ENCODE peak calls at places on chromosomes 4 and X, in six cellular contexts. One of them, this sample, is unnamed.

GRCh38 chrX:133921764-133922389 is 63.5 kb downstream of the GPC3 start:
- DNase-seq in mesothelial cell of epicardium: no peak
- DNase-seq in GM13976: peak; percentile 14
- DNase-seq in AG10803: peak; percentile 16
- DNase-seq in kidney: no peak
- DNase-seq in astrocyte of the spinal cord: no peak
- DNase-seq in this sample: no peak

GRCh38 chrX:153801646-153802045 is 7.2 kb downstream of the SSR4 start:
- DNase-seq in mesothelial cell of epicardium: no peak
- DNase-seq in astrocyte of the spinal cord: no peak
- DNase-seq in AG10803: no peak
- DNase-seq in kidney: no peak
- DNase-seq in GM13976: no peak
- DNase-seq in this sample: no peak

GRCh38 chr4:145511913-145512522 is 30.4 kb downstream of the SMAD1 start:
- DNase-seq in mesothelial cell of epicardium: no peak
- DNase-seq in kidney: no peak
- DNase-seq in AG10803: peak; percentile 38
- DNase-seq in astrocyte of the spinal cord: no peak
- DNase-seq in GM13976: no peak
- DNase-seq in this sample: no peak

GRCh38 chrX:129433461-129433860 is 89.8 kb downstream of the SMARCA1 start:
- DNase-seq in astrocyte of the spinal cord: no peak
- DNase-seq in mesothelial cell of epicardium: no peak
- DNase-seq in kidney: no peak
- DNase-seq in AG10803: no peak
- DNase-seq in GM13976: no peak
- DNase-seq in this sample: no peak

GRCh38 chr4:42399393-42399792 is 2.1 kb downstream of the SHISA3 start:
- DNase-seq in astrocyte of the spinal cord: no peak
- DNase-seq in AG10803: no peak
- DNase-seq in mesothelial cell of epicardium: no peak
- DNase-seq in kidney: no peak
- DNase-seq in GM13976: no peak
- DNase-seq in this sample: no peak

GRCh38 chr4:99028187-99028586 is 32.7 kb downstream of the METAP1 start:
- DNase-seq in astrocyte of the spinal cord: no peak
- DNase-seq in GM13976: no peak
- DNase-seq in AG10803: peak; percentile 37
- DNase-seq in kidney: no peak
- DNase-seq in mesothelial cell of epicardium: no peak
- DNase-seq in this sample: no peak

GRCh38 chrX:131801066-131801465 is 222.0 kb upstream of the STK26 start:
- DNase-seq in kidney: no peak
- DNase-seq in GM13976: no peak
- DNase-seq in AG10803: no peak
- DNase-seq in mesothelial cell of epicardium: no peak
- DNase-seq in astrocyte of the spinal cord: no peak
- DNase-seq in this sample: no peak

GRCh38 chr4:2867758-2868491 is 24.3 kb downstream of the ADD1 start:
- DNase-seq in GM13976: no peak
- DNase-seq in AG10803: peak; percentile 38
- DNase-seq in kidney: no peak
- DNase-seq in mesothelial cell of epicardium: no peak
- DNase-seq in astrocyte of the spinal cord: peak; percentile 32
- DNase-seq in this sample: no peak

GRCh38 chr4:122542411-122543236 is 78.2 kb downstream of the IL21 start:
- DNase-seq in astrocyte of the spinal cord: peak; percentile 54
- DNase-seq in mesothelial cell of epicardium: no peak
- DNase-seq in AG10803: peak; percentile 21
- DNase-seq in kidney: no peak
- DNase-seq in GM13976: peak; percentile 47
- DNase-seq in this sample: no peak

GRCh38 chr4:160202802-160203201 is 1099.9 kb downstream of the RAPGEF2 start:
- DNase-seq in mesothelial cell of epicardium: no peak
- DNase-seq in AG10803: no peak
- DNase-seq in GM13976: no peak
- DNase-seq in kidney: no peak
- DNase-seq in astrocyte of the spinal cord: no peak
- DNase-seq in this sample: no peak

GRCh38 chr4:185925910-185926360 is 113.9 kb upstream of the SORBS2 start:
- DNase-seq in kidney: no peak
- DNase-seq in GM13976: no peak
- DNase-seq in mesothelial cell of epicardium: no peak
- DNase-seq in astrocyte of the spinal cord: no peak
- DNase-seq in AG10803: no peak
- DNase-seq in this sample: no peak

GRCh38 chr4:15894923-15895411 is 43.6 kb downstream of the FGFBP1 start:
- DNase-seq in GM13976: no peak
- DNase-seq in mesothelial cell of epicardium: no peak
- DNase-seq in kidney: no peak
- DNase-seq in AG10803: peak; percentile 5
- DNase-seq in astrocyte of the spinal cord: no peak
- DNase-seq in this sample: no peak

GRCh38 chrX:53291596-53291995 is 10.2 kb upstream of the IQSEC2 start:
- DNase-seq in GM13976: no peak
- DNase-seq in AG10803: no peak
- DNase-seq in mesothelial cell of epicardium: no peak
- DNase-seq in kidney: peak; percentile 34
- DNase-seq in astrocyte of the spinal cord: no peak
- DNase-seq in this sample: no peak

GRCh38 chrX:86946569-86946968 is 571.0 kb upstream of the KLHL4 start:
- DNase-seq in mesothelial cell of epicardium: no peak
- DNase-seq in kidney: no peak
- DNase-seq in astrocyte of the spinal cord: no peak
- DNase-seq in GM13976: peak; percentile 10
- DNase-seq in AG10803: no peak
- DNase-seq in this sample: no peak

GRCh38 chr4:3665360-3665891 is 100.8 kb upstream of the ADRA2C start:
- DNase-seq in AG10803: no peak
- DNase-seq in GM13976: no peak
- DNase-seq in astrocyte of the spinal cord: no peak
- DNase-seq in kidney: no peak
- DNase-seq in mesothelial cell of epicardium: no peak
- DNase-seq in this sample: no peak

GRCh38 chr4:1356181-1356998 is 9.4 kb downstream of the UVSSA start:
- DNase-seq in GM13976: peak; percentile 80
- DNase-seq in astrocyte of the spinal cord: peak; percentile 54
- DNase-seq in AG10803: peak; percentile 55
- DNase-seq in kidney: no peak
- DNase-seq in mesothelial cell of epicardium: no peak
- DNase-seq in this sample: no peak

GRCh38 chr4:38060829-38061431 is 100.7 kb downstream of the PTTG2 start:
- DNase-seq in GM13976: no peak
- DNase-seq in kidney: no peak
- DNase-seq in astrocyte of the spinal cord: peak; percentile 56
- DNase-seq in mesothelial cell of epicardium: no peak
- DNase-seq in AG10803: no peak
- DNase-seq in this sample: no peak

GRCh38 chrX:103628386-103629290 is at the start of gene TCEAL1:
- DNase-seq in astrocyte of the spinal cord: peak; percentile 36
- DNase-seq in AG10803: no peak
- DNase-seq in mesothelial cell of epicardium: no peak
- DNase-seq in GM13976: peak; percentile 37
- DNase-seq in kidney: peak; percentile 87
- DNase-seq in this sample: no peak

GRCh38 chrX:40922307-40922706 is 162.9 kb upstream of the USP9X start:
- DNase-seq in AG10803: peak; percentile 59
- DNase-seq in kidney: no peak
- DNase-seq in GM13976: no peak
- DNase-seq in astrocyte of the spinal cord: peak; percentile 60
- DNase-seq in mesothelial cell of epicardium: no peak
- DNase-seq in this sample: no peak

GRCh38 chr4:57182132-57182874 is 72.1 kb upstream of the IGFBP7 start:
- DNase-seq in AG10803: no peak
- DNase-seq in GM13976: no peak
- DNase-seq in kidney: no peak
- DNase-seq in astrocyte of the spinal cord: no peak
- DNase-seq in mesothelial cell of epicardium: no peak
- DNase-seq in this sample: no peak

GRCh38 chr4:183437452-183437851 is 7.0 kb upstream of the CDKN2AIP start:
- DNase-seq in astrocyte of the spinal cord: no peak
- DNase-seq in mesothelial cell of epicardium: no peak
- DNase-seq in kidney: no peak
- DNase-seq in AG10803: no peak
- DNase-seq in GM13976: no peak
- DNase-seq in this sample: no peak

GRCh38 chr4:54090404-54090803 is 9.6 kb upstream of the GSX2 start:
- DNase-seq in kidney: no peak
- DNase-seq in GM13976: no peak
- DNase-seq in AG10803: no peak
- DNase-seq in mesothelial cell of epicardium: no peak
- DNase-seq in astrocyte of the spinal cord: no peak
- DNase-seq in this sample: no peak

GRCh38 chr4:174365018-174365587 is 81.4 kb downstream of the CEP44 start:
- DNase-seq in mesothelial cell of epicardium: no peak
- DNase-seq in AG10803: peak; percentile 53
- DNase-seq in GM13976: no peak
- DNase-seq in kidney: no peak
- DNase-seq in astrocyte of the spinal cord: peak; percentile 45
- DNase-seq in this sample: no peak

GRCh38 chr4:100836929-100837328 is 319.1 kb upstream of the EMCN start:
- DNase-seq in AG10803: no peak
- DNase-seq in GM13976: no peak
- DNase-seq in kidney: no peak
- DNase-seq in astrocyte of the spinal cord: no peak
- DNase-seq in mesothelial cell of epicardium: no peak
- DNase-seq in this sample: no peak

GRCh38 chr4:122246551-122246950 is 94.4 kb downstream of the BLTP1 start:
- DNase-seq in GM13976: no peak
- DNase-seq in astrocyte of the spinal cord: no peak
- DNase-seq in mesothelial cell of epicardium: no peak
- DNase-seq in kidney: no peak
- DNase-seq in AG10803: no peak
- DNase-seq in this sample: no peak

GRCh38 chr4:140595065-140595464 is 26.3 kb upstream of the UCP1 start:
- DNase-seq in mesothelial cell of epicardium: no peak
- DNase-seq in astrocyte of the spinal cord: no peak
- DNase-seq in kidney: no peak
- DNase-seq in GM13976: peak; percentile 33
- DNase-seq in AG10803: peak; percentile 5
- DNase-seq in this sample: no peak

GRCh38 chr4:48017108-48017527 is 546 bp downstream of the NIPAL1 start:
- DNase-seq in astrocyte of the spinal cord: peak; percentile 64
- DNase-seq in AG10803: peak; percentile 11
- DNase-seq in GM13976: peak; percentile 56
- DNase-seq in mesothelial cell of epicardium: peak; percentile 58
- DNase-seq in kidney: peak; percentile 85
- DNase-seq in this sample: peak; percentile 81

GRCh38 chr4:128298852-128299251 is 11.2 kb upstream of the PGRMC2 start:
- DNase-seq in kidney: no peak
- DNase-seq in AG10803: no peak
- DNase-seq in mesothelial cell of epicardium: no peak
- DNase-seq in GM13976: no peak
- DNase-seq in astrocyte of the spinal cord: no peak
- DNase-seq in this sample: no peak

GRCh38 chrX:131854586-131854985 is 168.5 kb upstream of the STK26 start:
- DNase-seq in GM13976: no peak
- DNase-seq in astrocyte of the spinal cord: peak; percentile 16
- DNase-seq in mesothelial cell of epicardium: no peak
- DNase-seq in AG10803: peak; percentile 1
- DNase-seq in kidney: no peak
- DNase-seq in this sample: no peak

GRCh38 chrX:45006002-45006800 is 133.2 kb downstream of the KDM6A start:
- DNase-seq in kidney: peak; percentile 22
- DNase-seq in AG10803: no peak
- DNase-seq in astrocyte of the spinal cord: peak; percentile 39
- DNase-seq in GM13976: no peak
- DNase-seq in mesothelial cell of epicardium: no peak
- DNase-seq in this sample: no peak

GRCh38 chrX:117510453-117510852 is 606.2 kb downstream of the KLHL13 start:
- DNase-seq in GM13976: no peak
- DNase-seq in kidney: no peak
- DNase-seq in astrocyte of the spinal cord: no peak
- DNase-seq in mesothelial cell of epicardium: no peak
- DNase-seq in AG10803: no peak
- DNase-seq in this sample: no peak
- TF ChIP-seq CTCF in GM13976: no peak
- TF ChIP-seq CTCF in kidney: no peak
- TF ChIP-seq CTCF in astrocyte of the spinal cord: no peak
- TF ChIP-seq CTCF in mesothelial cell of epicardium: no peak
- TF ChIP-seq CTCF in AG10803: no peak
- TF ChIP-seq CTCF in this sample: peak; percentile 72

DNA sequence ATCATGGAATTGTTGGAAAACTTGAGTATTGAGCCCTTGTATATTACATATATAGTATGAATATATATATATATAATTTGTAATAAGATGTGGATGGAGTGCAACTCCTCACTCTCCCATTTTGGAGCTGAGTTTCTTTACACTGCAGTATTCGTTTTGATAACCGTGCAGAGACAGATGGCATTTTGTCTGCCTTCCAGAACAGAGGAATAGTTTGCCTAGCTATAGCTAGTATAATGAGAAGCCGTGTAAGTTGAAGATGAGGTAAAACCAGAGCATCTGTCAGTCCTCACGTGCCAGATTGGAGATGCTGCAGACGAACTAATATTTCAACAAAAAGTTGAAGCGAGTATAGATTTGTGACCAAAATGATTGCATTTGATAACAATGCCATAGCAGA is 180.5 kb downstream of the FMR1NB start:
- DNase-seq in GM13976: no peak
- DNase-seq in astrocyte of the spinal cord: no peak
- DNase-seq in mesothelial cell of epicardium: no peak
- DNase-seq in AG10803: no peak
- DNase-seq in kidney: no peak
- DNase-seq in this sample: no peak
- TF ChIP-seq CTCF in GM13976: no peak
- TF ChIP-seq CTCF in astrocyte of the spinal cord: no peak
- TF ChIP-seq CTCF in mesothelial cell of epicardium: no peak
- TF ChIP-seq CTCF in AG10803: no peak
- TF ChIP-seq CTCF in kidney: no peak
- TF ChIP-seq CTCF in this sample: no peak

GRCh38 chrX:31893525-31893924 is 821.7 kb upstream of the FTHL17 start:
- DNase-seq in GM13976: no peak
- DNase-seq in astrocyte of the spinal cord: no peak
- DNase-seq in mesothelial cell of epicardium: no peak
- DNase-seq in kidney: no peak
- DNase-seq in AG10803: no peak
- DNase-seq in this sample: no peak
- TF ChIP-seq CTCF in GM13976: no peak
- TF ChIP-seq CTCF in astrocyte of the spinal cord: no peak
- TF ChIP-seq CTCF in mesothelial cell of epicardium: no peak
- TF ChIP-seq CTCF in kidney: no peak
- TF ChIP-seq CTCF in AG10803: no peak
- TF ChIP-seq CTCF in this sample: no peak

DNA sequence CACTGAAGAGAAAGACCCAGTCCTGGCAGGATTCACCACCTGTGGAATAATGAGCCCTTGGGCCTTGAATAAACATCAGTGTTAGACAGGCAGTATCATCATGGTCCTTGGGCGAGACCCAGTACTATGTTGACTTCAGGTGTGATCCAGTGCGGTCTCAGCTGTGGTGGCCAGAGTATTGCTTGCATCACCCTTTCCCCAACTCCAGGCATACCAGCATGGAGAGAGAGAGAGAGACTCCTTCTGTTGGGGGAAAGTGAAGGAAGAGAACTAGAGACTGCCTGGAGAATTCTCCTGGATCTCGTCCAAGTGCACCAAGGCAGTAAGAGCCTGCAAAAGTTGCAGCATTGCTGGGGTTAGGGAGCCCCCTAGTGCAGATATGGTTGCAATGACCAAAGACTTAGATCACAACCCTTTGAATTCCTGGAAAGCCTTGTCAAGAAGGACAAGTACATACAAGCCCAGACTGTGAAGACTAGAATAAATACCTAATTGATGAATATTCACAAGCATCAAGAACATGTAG is 61.1 kb upstream of the VAMP7 start:
- DNase-seq in AG10803: peak; percentile 86
- DNase-seq in mesothelial cell of epicardium: no peak
- DNase-seq in GM13976: peak; percentile 35
- DNase-seq in kidney: no peak
- DNase-seq in astrocyte of the spinal cord: peak; percentile 82
- DNase-seq in this sample: no peak
- TF ChIP-seq CTCF in AG10803: peak; percentile 72
- TF ChIP-seq CTCF in mesothelial cell of epicardium: peak; percentile 18
- TF ChIP-seq CTCF in GM13976: peak; percentile 28
- TF ChIP-seq CTCF in kidney: peak; percentile 66
- TF ChIP-seq CTCF in astrocyte of the spinal cord: peak; percentile 50
- TF ChIP-seq CTCF in this sample: peak; percentile 76